ENCODE peak calls at places on chromosomes 7 and 10, in four cellular contexts. F is HEK293T, Z is MCF 10A, G is NCI-H1092. U is an unnamed sample.

GRCh38 chr10:15651175-15651574 is 68.5 kb downstream of the ITGA8 start:
- DNase-seq in F (no peak), Z (no peak), G (no peak), U (no peak)

GRCh38 chr7:120181499-120181898 is 91.5 kb upstream of the KCND2 start:
- DNase-seq in F (no peak), Z (no peak), G (no peak), U (no peak)

GRCh38 chr10:130243015-130243414 is 106.8 kb downstream of the GLRX3 start:
- DNase-seq in F (no peak), Z (no peak), G (no peak), U (no peak)

GRCh38 chr10:11152801-11153200 is 135.1 kb downstream of the CELF2 start:
- DNase-seq in F (no peak), Z (no peak), G (no peak), U (no peak)

GRCh38 chr10:33087142-33087541 is 129.1 kb upstream of the ITGB1 start:
- DNase-seq in F (no peak), Z (no peak), G (no peak), U (no peak)

GRCh38 chr7:117715784-117716445 is 157.3 kb downstream of the CTTNBP2 start:
- DNase-seq in F (peak; percentile 43), Z (peak; percentile 62), G (peak; percentile 74), U (peak; percentile 61)

GRCh38 chr7:151117565-151117964 is 31.3 kb downstream of the AGAP3 start:
- DNase-seq in F (no peak), Z (no peak), G (no peak), U (no peak)

GRCh38 chr10:13414855-13415254 is 66.8 kb upstream of the SEPHS1 start:
- DNase-seq in F (peak; percentile 45), Z (peak; percentile 24), G (no peak), U (peak; percentile 42)

GRCh38 chr10:6101181-6101580 is 12.3 kb downstream of the RBM17 start:
- DNase-seq in F (no peak), Z (no peak), G (no peak), U (no peak)

GRCh38 chr10:93445097-93445960 is 36.8 kb downstream of the MYOF start:
- DNase-seq in F (peak; percentile 62), Z (peak; percentile 99), G (peak; percentile 89), U (peak; percentile 99)

GRCh38 chr10:74078037-74078436 is 72.6 kb downstream of the AP3M1 start:
- DNase-seq in F (no peak), Z (no peak), G (no peak), U (no peak)

GRCh38 chr10:14904316-14904732 is 25.7 kb downstream of the SUV39H2 start:
- DNase-seq in F (peak; percentile 33), Z (peak; percentile 39), G (no peak), U (peak; percentile 29)

GRCh38 chr10:72691470-72692056 is 380 bp upstream of the MCU start:
- DNase-seq in F (no peak), Z (peak; percentile 96), G (peak; percentile 88), U (no peak)

GRCh38 chr10:70462349-70462984 is 16.1 kb upstream of the PALD1 start:
- DNase-seq in F (no peak), Z (peak; percentile 86), G (peak; percentile 85), U (peak; percentile 21)

GRCh38 chr10:14383266-14383665 is 52.5 kb upstream of the FRMD4A start:
- DNase-seq in F (no peak), Z (no peak), G (no peak), U (no peak)

GRCh38 chr10:78927257-78927995 is 141.3 kb upstream of the ZMIZ1 start:
- DNase-seq in F (no peak), Z (peak; percentile 66), G (no peak), U (no peak)

GRCh38 chr10:114879541-114880158 is 58.1 kb downstream of the FHIP2A start:
- DNase-seq in F (peak; percentile 59), Z (peak; percentile 48), G (no peak), U (peak; percentile 51)

GRCh38 chr7:52311886-52312285 is 723.5 kb upstream of the POM121L12 start:
- DNase-seq in F (no peak), Z (no peak), G (no peak), U (no peak)

GRCh38 chr10:43212043-43212721 is 54.7 kb downstream of the RASGEF1A start:
- DNase-seq in F (no peak), Z (no peak), G (no peak), U (no peak)

GRCh38 chr7:50953820-50954219 is 171.1 kb upstream of the GRB10 start:
- DNase-seq in F (no peak), Z (peak; percentile 87), G (no peak), U (no peak)

GRCh38 chr10:117502421-117503169 is 40.0 kb upstream of the EMX2 start:
- DNase-seq in F (no peak), Z (no peak), G (no peak), U (no peak)

GRCh38 chr7:76291346-76292205 is 10.9 kb upstream of the HSPB1 start:
- DNase-seq in F (peak; percentile 89), Z (peak; percentile 99), G (peak; percentile 67), U (peak; percentile 96)

GRCh38 chr7:351681-352480 is 61.9 kb downstream of the FOXL3 start:
- DNase-seq in F (no peak), Z (no peak), G (no peak), U (no peak)

U was measured in A549.